ENCODE peak calls at places on chromosomes 5 and 9, in seven cellular contexts. U, H, G, R, M, Z and S are unnamed samples.

GRCh38 chr9:78788101-78788500 is 491.2 kb downstream of the PSAT1 start:
- DNase-seq in U (no peak), H (no peak), G (no peak), R (no peak), M (peak; percentile 54), Z (no peak), S (no peak)

GRCh38 chr5:96712100-96712746 is 50.0 kb downstream of the CAST start:
- DNase-seq in U (no peak), H (no peak), G (no peak), R (no peak), M (no peak), Z (no peak), S (no peak)

GRCh38 chr9:136059851-136060670 is 35.0 kb downstream of the NACC2 start:
- DNase-seq in U (no peak), H (no peak), G (no peak), R (peak; percentile 82), M (no peak), Z (no peak), S (no peak)

GRCh38 chr9:27272103-27272502 is 24.8 kb downstream of the EQTN start:
- DNase-seq in U (no peak), H (no peak), G (no peak), R (no peak), M (no peak), Z (no peak), S (no peak)

GRCh38 chr5:107661038-107661649 is 9.6 kb downstream of the EFNA5 start:
- DNase-seq in U (no peak), H (no peak), G (no peak), R (no peak), M (no peak), Z (no peak), S (no peak)

GRCh38 chr5:93325946-93326345 is 255.1 kb downstream of the NR2F1-AS1 start:
- DNase-seq in U (no peak), H (no peak), G (no peak), R (no peak), M (no peak), Z (no peak), S (no peak)

GRCh38 chr5:139088024-139088423 is 110.1 kb downstream of the SIL1 start:
- DNase-seq in U (no peak), H (no peak), G (no peak), R (no peak), M (no peak), Z (no peak), S (no peak)

GRCh38 chr5:102314328-102314727 is 18.2 kb upstream of the SLCO4C1 start:
- DNase-seq in U (no peak), H (no peak), G (no peak), R (no peak), M (no peak), Z (peak; percentile 20), S (no peak)